ENCODE peak calls at places on chromosomes 5 and 9, in four cellular contexts. Y is OCI-LY7, E is GM12878, U is fibroblast of lung. A is an unnamed sample.

GRCh38 chr5:116032094-116032517 is at the start of gene ARL14EPL:
- DNase-seq in Y (no peak), E (no peak), U (peak; percentile 91), A (peak; percentile 9)

GRCh38 chr5:176631383-176631970 is 1.0 kb downstream of the EIF4E1B start:
- DNase-seq in Y (no peak), E (no peak), U (no peak), A (no peak)

GRCh38 chr9:90141723-90142122 is 500.9 kb downstream of the DIRAS2 start:
- DNase-seq in Y (peak; percentile 48), E (no peak), U (peak; percentile 7), A (no peak)

GRCh38 chr5:16888694-16889124 is 47.4 kb downstream of the MYO10 start:
- DNase-seq in Y (no peak), E (no peak), U (peak; percentile 65), A (no peak)

GRCh38 chr9:131657456-131657855 is 82.4 kb downstream of the RAPGEF1 start:
- DNase-seq in Y (peak; percentile 52), E (no peak), U (no peak), A (no peak)

GRCh38 chr5:168159425-168159824 is 132.0 kb upstream of the WWC1 start:
- DNase-seq in Y (peak; percentile 4), E (no peak), U (no peak), A (no peak)

GRCh38 chr5:125181159-125181558 is 434.7 kb upstream of the ZNF608 start:
- DNase-seq in Y (no peak), E (no peak), U (no peak), A (no peak)

GRCh38 chr5:113034182-113034773 is 57.7 kb downstream of the DCP2 start:
- DNase-seq in Y (no peak), E (no peak), U (peak; percentile 99), A (no peak)

GRCh38 chr9:72983056-72983455 is 30.2 kb upstream of the ALDH1A1 start:
- DNase-seq in Y (no peak), E (no peak), U (no peak), A (no peak)

GRCh38 chr9:72981433-72981832 is 28.6 kb upstream of the ALDH1A1 start:
- DNase-seq in Y (no peak), E (no peak), U (no peak), A (no peak)

GRCh38 chr9:72983512-72984021 is 30.7 kb upstream of the ALDH1A1 start:
- DNase-seq in Y (no peak), E (no peak), U (peak; percentile 6), A (no peak)

GRCh38 chr9:72980600-72981265 is 27.9 kb upstream of the ALDH1A1 start:
- DNase-seq in Y (no peak), E (no peak), U (no peak), A (no peak)

GRCh38 chr9:72982161-72982799 is 29.4 kb upstream of the ALDH1A1 start:
- DNase-seq in Y (no peak), E (no peak), U (peak; percentile 29), A (no peak)
- H3K4me1 ChIP-seq in Y (no peaks in the 10 kb centered on the region), E (no peaks in the 10 kb centered on the region), U (no peaks in the 10 kb centered on the region), A (peaks cover 15% of the 10 kb centered on the region)

DNA sequence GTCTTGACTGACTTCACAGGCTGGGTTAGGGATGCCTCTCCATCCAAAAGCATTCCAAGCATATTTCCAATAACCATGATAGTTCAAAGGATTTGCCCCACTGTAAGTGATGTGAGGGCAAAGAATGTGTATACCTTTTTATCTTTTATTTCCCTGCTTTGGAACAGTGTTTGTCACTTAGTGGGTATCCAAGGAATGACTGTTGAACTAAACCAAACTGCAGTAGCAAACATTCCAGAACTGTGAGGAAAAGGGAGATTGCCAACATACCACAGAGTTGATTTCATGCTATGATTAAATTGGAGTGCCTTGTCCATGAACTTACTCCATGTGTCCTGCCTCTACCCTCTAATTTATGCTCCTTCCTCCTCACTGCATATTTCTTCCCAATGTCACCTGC is 400.0 kb downstream of the KIAA0825 start:
- DNase-seq in Y (no peak), E (no peak), U (peak; percentile 98), A (no peak)
- H3K27ac ChIP-seq in Y (no peak overlapping the region), E (no peak overlapping the region), U (no peak overlapping the region), A (no peak overlapping the region)

GRCh38 chr9:137411670-137412380 is 11.1 kb downstream of the EXD3 start:
- DNase-seq in Y (no peak), E (peak; percentile 43), U (peak; percentile 94), A (peak; percentile 44)

GRCh38 chr9:137411260-137411659 is 11.7 kb downstream of the EXD3 start:
- DNase-seq in Y (no peak), E (no peak), U (no peak), A (no peak)

GRCh38 chr9:137409515-137409914 is 13.4 kb downstream of the EXD3 start:
- DNase-seq in Y (no peak), E (no peak), U (no peak), A (no peak)

GRCh38 chr9:137412431-137412830 is 10.5 kb downstream of the EXD3 start:
- DNase-seq in Y (no peak), E (no peak), U (no peak), A (no peak)

GRCh38 chr9:137410891-137411249 is 12.1 kb downstream of the EXD3 start:
- DNase-seq in Y (no peak), E (no peak), U (no peak), A (no peak)
- H3K4me1 ChIP-seq in Y (peaks cover 8% of the 10 kb centered on the region), E (peaks cover 29% of the 10 kb centered on the region), U (peaks cover 19% of the 10 kb centered on the region), A (peaks cover 45% of the 10 kb centered on the region)

GRCh38 chr9:14349141-14349817 is 35.3 kb upstream of the NFIB start:
- DNase-seq in Y (no peak), E (no peak), U (peak; percentile 37), A (no peak)
- H3K27ac ChIP-seq in Y (no peak overlapping the region), E (no peak overlapping the region), U (no peak overlapping the region), A (peak overlapping the region; percentile 86)

GRCh38 chr5:39415186-39415585 is 9.6 kb downstream of the DAB2 start:
- DNase-seq in Y (no peak), E (no peak), U (no peak), A (no peak)

GRCh38 chr5:39411985-39412384 is 12.8 kb downstream of the DAB2 start:
- DNase-seq in Y (no peak), E (no peak), U (no peak), A (no peak)

GRCh38 chr5:39412995-39413394 is 11.8 kb downstream of the DAB2 start:
- DNase-seq in Y (no peak), E (no peak), U (no peak), A (no peak)

GRCh38 chr5:39411051-39411450 is 13.7 kb downstream of the DAB2 start:
- DNase-seq in Y (no peak), E (no peak), U (peak; percentile 76), A (no peak)

DNA sequence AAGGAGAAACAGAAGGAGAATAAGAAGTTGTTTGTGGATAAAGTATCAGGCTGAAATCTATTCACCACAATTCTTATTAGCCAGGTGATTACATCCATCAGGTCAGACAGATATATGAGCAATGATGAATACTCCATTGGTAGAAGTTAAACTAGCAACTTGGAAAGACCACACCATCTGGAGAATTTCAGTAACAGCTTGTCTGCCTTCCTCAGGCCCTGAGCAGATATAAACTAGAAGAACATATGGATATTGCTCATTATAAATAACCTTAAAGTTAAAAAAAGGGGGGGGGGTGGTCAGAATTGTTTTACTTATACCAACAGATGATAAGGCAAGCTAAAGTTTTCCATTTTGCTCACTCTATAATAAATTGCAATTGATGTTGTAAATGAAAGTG is 10.4 kb downstream of the DAB2 start:
- DNase-seq in Y (no peak), E (no peak), U (no peak), A (no peak)
- H3K4me1 ChIP-seq in Y (no peaks in the 10 kb centered on the region), E (no peaks in the 10 kb centered on the region), U (peaks cover 36% of the 10 kb centered on the region), A (peaks cover 46% of the 10 kb centered on the region)

GRCh38 chr5:78592735-78593386 is 55.7 kb downstream of the LHFPL2 start:
- DNase-seq in Y (no peak), E (no peak), U (no peak), A (no peak)

GRCh38 chr5:78594946-78595921 is 53.3 kb downstream of the LHFPL2 start:
- DNase-seq in Y (no peak), E (no peak), U (peak; percentile 100), A (peak; percentile 41)

GRCh38 chr5:78594014-78594413 is 54.6 kb downstream of the LHFPL2 start:
- DNase-seq in Y (no peak), E (no peak), U (no peak), A (no peak)

GRCh38 chr5:78591972-78592700 is 56.4 kb downstream of the LHFPL2 start:
- DNase-seq in Y (no peak), E (peak; percentile 63), U (peak; percentile 67), A (no peak)

GRCh38 chr5:78593465-78593864 is 55.1 kb downstream of the LHFPL2 start:
- DNase-seq in Y (no peak), E (no peak), U (no peak), A (no peak)
- H3K27ac ChIP-seq in Y (no peak overlapping the region), E (peak overlapping the region; percentile 30), U (peak overlapping the region; percentile 9), A (no peak overlapping the region)

GRCh38 chr9:93587651-93588347 is 11.4 kb downstream of the PHF2 start:
- DNase-seq in Y (no peak), E (no peak), U (no peak), A (no peak)
- H3K4me1 ChIP-seq in Y (no peaks in the 10 kb centered on the region), E (no peaks in the 10 kb centered on the region), U (peaks cover 9% of the 10 kb centered on the region), A (peaks cover 62% of the 10 kb centered on the region)

DNA sequence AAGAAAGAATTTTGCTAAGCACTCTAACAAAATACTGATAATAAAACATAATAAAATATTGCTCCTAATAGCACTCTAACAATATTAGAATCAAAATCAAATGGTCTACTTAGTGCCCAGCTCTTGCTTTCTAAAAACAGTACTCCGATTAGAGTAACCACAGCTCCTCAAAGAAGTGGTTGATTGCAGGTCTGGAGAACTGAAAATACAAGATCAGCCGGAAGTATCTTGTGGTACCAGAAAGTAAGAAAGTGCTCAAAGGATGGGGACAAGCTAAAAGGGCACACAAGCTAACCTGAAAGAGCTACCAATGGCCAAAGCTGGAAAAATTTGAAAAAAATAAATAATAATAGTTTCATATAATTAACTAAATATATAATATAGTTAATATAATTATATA is 119.2 kb downstream of the CWC27 start:
- DNase-seq in Y (no peak), E (no peak), U (no peak), A (no peak)
- H3K27ac ChIP-seq in Y (no peak overlapping the region), E (no peak overlapping the region), U (no peak overlapping the region), A (no peak overlapping the region)

DNA sequence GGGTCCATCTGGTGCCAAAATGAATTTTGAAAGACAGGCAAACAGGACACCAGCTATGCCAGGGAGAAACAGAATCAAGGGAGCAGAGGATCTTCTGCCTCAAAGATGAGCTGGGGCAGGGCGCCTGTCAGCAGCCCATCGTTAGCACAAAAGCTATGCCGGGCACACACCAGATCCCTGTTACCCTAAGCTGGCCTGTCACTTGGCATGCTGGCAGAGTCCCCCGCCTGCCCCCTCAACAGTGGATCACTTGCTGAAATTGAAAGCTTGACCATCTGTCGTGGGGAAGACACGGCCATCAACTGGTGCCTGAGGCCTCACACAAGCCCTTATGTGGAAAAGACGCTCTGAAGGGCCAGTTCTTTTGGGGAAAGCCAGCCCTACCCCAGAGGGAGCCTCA is 256.4 kb downstream of the EBF1 start:
- DNase-seq in Y (no peak), E (no peak), U (no peak), A (no peak)
- H3K4me1 ChIP-seq in Y (peaks cover 31% of the 10 kb centered on the region), E (peaks cover 28% of the 10 kb centered on the region), U (no peaks in the 10 kb centered on the region), A (peaks cover 30% of the 10 kb centered on the region)

DNA sequence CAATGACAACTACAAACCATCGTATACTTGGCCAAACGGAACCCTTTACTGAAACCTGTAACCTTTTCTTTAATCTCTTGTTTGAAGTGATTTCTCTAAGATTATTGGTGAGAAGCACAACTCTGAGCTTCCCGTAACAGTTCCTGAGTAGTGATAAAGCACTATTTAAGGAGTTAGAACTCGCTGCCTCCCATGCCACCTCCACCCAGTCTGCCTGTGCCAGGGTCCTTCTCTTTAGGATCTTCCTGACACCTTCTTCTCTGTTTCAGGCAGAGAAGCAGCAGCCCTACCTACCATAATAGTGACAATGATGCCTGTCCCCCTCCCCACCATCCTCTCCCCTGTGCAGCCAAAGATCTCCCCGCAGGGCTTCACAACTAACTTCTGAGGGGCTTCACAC is 330.6 kb downstream of the ZSWIM6 start:
- DNase-seq in Y (no peak), E (no peak), U (no peak), A (no peak)
- H3K27ac ChIP-seq in Y (no peak overlapping the region), E (no peak overlapping the region), U (no peak overlapping the region), A (no peak overlapping the region)

A was measured in thoracic aorta.